ENCODE peak calls at places on chromosomes 13 and 19, in four cellular contexts. X, C, G and Z are unnamed samples.

GRCh38 chr13:30829145-30829544 is 76.9 kb upstream of the MEDAG start:
- DNase-seq in C (peak; percentile 63), X (no peak), G (no peak), Z (no peak)

GRCh38 chr13:90792335-90792734 is 555.2 kb upstream of the MIR17HG start:
- DNase-seq in C (peak; percentile 2), G (no peak), X (no peak), Z (no peak)

GRCh38 chr13:100022798-100023197 is 41.2 kb downstream of the ZIC2 start:
- DNase-seq in X (no peak), C (no peak), G (no peak), Z (no peak)

GRCh38 chr19:17522988-17523872 is 11.8 kb downstream of the PGLS start:
- DNase-seq in X (peak; percentile 25), G (peak; percentile 74), C (no peak), Z (no peak)

GRCh38 chr19:47284324-47284899 is 9.7 kb downstream of the INAFM1 start:
- DNase-seq in G (no peak), X (no peak), C (no peak), Z (no peak)

GRCh38 chr19:5960005-5961001 is 17.6 kb downstream of the RANBP3 start:
- DNase-seq in G (no peak), C (no peak), X (no peak), Z (no peak)

GRCh38 chr19:2775556-2776430 is 7.3 kb downstream of the SGTA start:
- DNase-seq in G (peak; percentile 67), X (peak; percentile 31), C (peak; percentile 82), Z (peak; percentile 42)

GRCh38 chr19:48510421-48511268 is 990 bp downstream of the LMTK3 start:
- DNase-seq in X (peak; percentile 63), C (no peak), G (no peak), Z (peak; percentile 62)

GRCh38 chr19:4811328-4812131 is 20.0 kb downstream of the TICAM1 start:
- DNase-seq in X (peak; percentile 73), C (peak; percentile 53), G (peak; percentile 70), Z (peak; percentile 60)

GRCh38 chr13:110812111-110812868 is 98.8 kb downstream of the ING1 start:
- DNase-seq in G (no peak), X (no peak), C (no peak), Z (no peak)

GRCh38 chr13:94433055-94433947 is 46.2 kb downstream of the DCT start:
- DNase-seq in X (no peak), C (no peak), G (no peak), Z (no peak)

GRCh38 chr19:14300281-14300680 is 81.0 kb upstream of the ADGRE5 start:
- DNase-seq in X (no peak), C (no peak), G (no peak), Z (no peak)

GRCh38 chr13:30796132-30796832 is 60.9 kb downstream of the ALOX5AP start:
- DNase-seq in C (peak; percentile 53), G (no peak), X (no peak), Z (no peak)

GRCh38 chr13:66171821-66172220 is 1058.3 kb downstream of the PCDH9 start:
- DNase-seq in X (no peak), C (no peak), G (no peak), Z (no peak)

GRCh38 chr13:25927966-25928365 is 123.8 kb downstream of the SHISA2 start:
- DNase-seq in G (no peak), X (no peak), C (no peak), Z (no peak)

GRCh38 chr13:114161644-114162532 is 17.2 kb upstream of the CFAP97D2 start:
- DNase-seq in X (no peak), G (no peak), C (no peak), Z (no peak)

GRCh38 chr19:6318772-6319171 is 14.6 kb downstream of the ACER1 start:
- DNase-seq in C (peak; percentile 90), X (no peak), G (no peak), Z (no peak)

GRCh38 chr13:94704347-94705080 is 7.8 kb downstream of the SOX21 start:
- DNase-seq in X (no peak), C (no peak), G (no peak), Z (no peak)

GRCh38 chr19:45999653-46000121 is 4.4 kb downstream of the CCDC61 start:
- DNase-seq in X (no peak), G (no peak), C (no peak), Z (no peak)

GRCh38 chr19:57403737-57404537 is 7.0 kb upstream of the ZNF17 start:
- DNase-seq in G (no peak), X (no peak), C (no peak), Z (no peak)

GRCh38 chr13:26423634-26424033 is 133.8 kb upstream of the WASF3 start:
- DNase-seq in C (no peak), X (no peak), G (no peak), Z (no peak)

GRCh38 chr13:40792284-40793051 is 3.1 kb downstream of the SLC25A15 start:
- DNase-seq in C (no peak), X (no peak), G (no peak), Z (no peak)

GRCh38 chr19:33063356-33064116 is 1.2 kb downstream of the RHPN2 start:
- DNase-seq in C (no peak), G (no peak), X (no peak), Z (no peak)